ENCODE peak calls at places on chromosome 9, in seven cellular contexts. D, B, Q, K, O, V and H are unnamed samples.

GRCh38 chr9:68709291-68709970 is 4.4 kb downstream of the PIP5K1B start:
- DNase-seq in D (no peak), B (no peak), Q (no peak), K (no peak), O (no peak), V (no peak), H (no peak)

GRCh38 chr9:95283678-95284077 is 33.8 kb downstream of the FANCC start:
- DNase-seq in D (no peak), B (no peak), Q (no peak), K (peak), O (no peak), V (no peak), H (no peak)

GRCh38 chr9:75200892-75201470 is 112.7 kb downstream of the OSTF1 start:
- DNase-seq in D (peak), B (peak), Q (no peak), K (peak), O (peak), V (peak), H (peak)

GRCh38 chr9:35367451-35367850 is 122.5 kb upstream of the RUSC2 start:
- DNase-seq in D (peak), B (no peak), Q (no peak), K (peak), O (peak), V (no peak), H (peak)

GRCh38 chr9:34570422-34571179 is 18.9 kb downstream of the CNTFR start:
- DNase-seq in D (peak), B (no peak), Q (no peak), K (no peak), O (no peak), V (no peak), H (no peak)

GRCh38 chr9:108103294-108103693 is 613.7 kb upstream of the KLF4 start:
- DNase-seq in D (peak), B (no peak), Q (no peak), K (no peak), O (peak), V (no peak), H (no peak)

GRCh38 chr9:71984388-71985069 is 73.1 kb downstream of the C9orf85 start:
- DNase-seq in D (peak), B (no peak), Q (no peak), K (peak), O (peak), V (no peak), H (no peak)

GRCh38 chr9:108142504-108143201 is 653.1 kb upstream of the KLF4 start:
- DNase-seq in D (peak), B (no peak), Q (no peak), K (peak), O (peak), V (no peak), H (no peak)